ENCODE peak calls at places on chromosomes 6 and 20, in six cellular contexts. One of them, this sample, is unnamed.

GRCh38 chr6:100663219-100663863 is 198.6 kb upstream of the SIM1 start:
- DNase-seq in esophagus squamous epithelium: no peak
- DNase-seq in glomerular endothelial cell: peak
- DNase-seq in activated naive CD4-positive, alpha-beta T cell: no peak
- DNase-seq in tibial artery: no peak
- DNase-seq in DMS153: no peak
- DNase-seq in this sample: no peak

GRCh38 chr6:161817881-161818280 is 544.0 kb upstream of the AGPAT4 start:
- DNase-seq in glomerular endothelial cell: no peak
- DNase-seq in esophagus squamous epithelium: no peak
- DNase-seq in DMS153: no peak
- DNase-seq in activated naive CD4-positive, alpha-beta T cell: no peak
- DNase-seq in tibial artery: no peak
- DNase-seq in this sample: no peak

GRCh38 chr6:105902401-105903031 is 183.6 kb upstream of the PRDM1 start:
- DNase-seq in esophagus squamous epithelium: no peak
- DNase-seq in DMS153: no peak
- DNase-seq in glomerular endothelial cell: no peak
- DNase-seq in tibial artery: no peak
- DNase-seq in activated naive CD4-positive, alpha-beta T cell: no peak
- DNase-seq in this sample: no peak

GRCh38 chr6:99334526-99335127 is 14.8 kb downstream of the FAXC start:
- DNase-seq in glomerular endothelial cell: peak
- DNase-seq in activated naive CD4-positive, alpha-beta T cell: no peak
- DNase-seq in tibial artery: no peak
- DNase-seq in esophagus squamous epithelium: no peak
- DNase-seq in DMS153: peak
- DNase-seq in this sample: peak

GRCh38 chr6:30684386-30685156 is 1.9 kb downstream of the PPP1R18 start:
- DNase-seq in glomerular endothelial cell: no peak
- DNase-seq in activated naive CD4-positive, alpha-beta T cell: no peak
- DNase-seq in DMS153: no peak
- DNase-seq in esophagus squamous epithelium: no peak
- DNase-seq in tibial artery: peak
- DNase-seq in this sample: no peak

GRCh38 chr20:34110025-34111013 is 1.7 kb downstream of the EIF2S2 start:
- DNase-seq in activated naive CD4-positive, alpha-beta T cell: no peak
- DNase-seq in DMS153: no peak
- DNase-seq in tibial artery: no peak
- DNase-seq in glomerular endothelial cell: no peak
- DNase-seq in esophagus squamous epithelium: no peak
- DNase-seq in this sample: no peak

GRCh38 chr6:87671555-87672029 is 30.4 kb downstream of the AKIRIN2 start:
- DNase-seq in tibial artery: no peak
- DNase-seq in esophagus squamous epithelium: no peak
- DNase-seq in activated naive CD4-positive, alpha-beta T cell: no peak
- DNase-seq in glomerular endothelial cell: no peak
- DNase-seq in DMS153: no peak
- DNase-seq in this sample: no peak

GRCh38 chr20:62944746-62945145 is 6.8 kb downstream of the GID8 start:
- DNase-seq in tibial artery: no peak
- DNase-seq in esophagus squamous epithelium: no peak
- DNase-seq in DMS153: no peak
- DNase-seq in glomerular endothelial cell: no peak
- DNase-seq in activated naive CD4-positive, alpha-beta T cell: no peak
- DNase-seq in this sample: no peak

This sample was measured in ELF-1.